ENCODE peak calls at places on chromosomes 2 and 18, in six cellular contexts. B, Y, G, M, T and A are unnamed samples.

GRCh38 chr2:240786871-240787311 is 33.1 kb downstream of the KIF1A start:
- DNase-seq in B (no peak), G (no peak), Y (no peak), M (no peak), T (no peak), A (no peak)

GRCh38 chr18:36934884-36935283 is 106.0 kb downstream of the KIAA1328 start:
- DNase-seq in Y (no peak), G (no peak), B (no peak), M (no peak), T (no peak), A (no peak)

GRCh38 chr2:230953843-230954242 is 28.8 kb upstream of the GPR55 start:
- DNase-seq in Y (no peak), B (no peak), M (no peak), T (no peak), G (no peak), A (no peak)

GRCh38 chr2:27581417-27582128 is 1.3 kb upstream of the ZNF512 start:
- DNase-seq in G (no peak), Y (no peak), M (no peak), T (no peak), B (no peak), A (no peak)

GRCh38 chr2:189232759-189233406 is 53.3 kb upstream of the COL5A2 start:
- DNase-seq in M (no peak), Y (no peak), G (no peak), B (no peak), T (no peak), A (no peak)

GRCh38 chr2:49335546-49335945 is 181.2 kb upstream of the FSHR start:
- DNase-seq in M (no peak), G (no peak), Y (no peak), B (no peak), T (no peak), A (no peak)

GRCh38 chr2:236169741-236170654 is 1.8 kb upstream of the GBX2 start:
- DNase-seq in B (no peak), M (no peak), Y (peak; percentile 65), T (no peak), G (no peak), A (no peak)

GRCh38 chr2:230130668-230131364 is 62.1 kb upstream of the SLC16A14 start:
- DNase-seq in T (no peak), G (no peak), M (no peak), B (peak; percentile 67), Y (no peak), A (no peak)

GRCh38 chr2:2846379-2847130 is 515.5 kb upstream of the MYT1L start:
- DNase-seq in T (no peak), M (no peak), G (no peak), Y (no peak), B (no peak), A (no peak)

GRCh38 chr2:241265506-241265905 is 50.0 kb downstream of the HDLBP start:
- DNase-seq in G (no peak), B (no peak), T (no peak), Y (no peak), M (no peak), A (no peak)

GRCh38 chr2:237693281-237694039 is 66.1 kb downstream of the LRRFIP1 start:
- DNase-seq in M (no peak), Y (no peak), B (no peak), T (no peak), G (no peak), A (no peak)

GRCh38 chr18:51278045-51278649 is 80.7 kb upstream of the MEX3C start:
- DNase-seq in T (no peak), B (peak; percentile 30), G (no peak), M (no peak), Y (peak; percentile 70), A (peak; percentile 39)

GRCh38 chr18:46213295-46213694 is 109.1 kb downstream of the HAUS1 start:
- DNase-seq in M (no peak), T (no peak), B (no peak), Y (no peak), G (no peak), A (peak; percentile 16)